ENCODE peak calls at places on chromosome 7, in eight cellular contexts. P, V, A, B, E, T, W and H are unnamed samples.

GRCh38 chr7:126803060-126803665 is 449.6 kb downstream of the GRM8 start:
- DNase-seq in E (no peak), B (no peak), V (peak; percentile 6), T (peak; percentile 38), W (peak; percentile 83), A (no peak), P (no peak), H (peak; percentile 45)

GRCh38 chr7:107014381-107015023 is 30.0 kb upstream of the PRKAR2B start:
- DNase-seq in A (no peak), T (no peak), B (no peak), E (no peak), V (no peak), P (no peak), W (no peak), H (no peak)

GRCh38 chr7:103914147-103914899 is 75.1 kb downstream of the RELN start:
- DNase-seq in V (no peak), W (peak; percentile 14), B (no peak), P (no peak), E (no peak), T (no peak), A (no peak), H (no peak)

GRCh38 chr7:55360486-55360885 is 4.7 kb upstream of the LANCL2 start:
- DNase-seq in E (no peak), V (no peak), A (no peak), T (no peak), W (peak; percentile 18), B (no peak), P (no peak), H (no peak)

GRCh38 chr7:102418603-102419002 is 14.8 kb upstream of the ORAI2 start:
- DNase-seq in A (no peak), T (no peak), V (no peak), E (no peak), P (no peak), B (no peak), W (no peak), H (no peak)

GRCh38 chr7:42138691-42139090 is 98.3 kb downstream of the GLI3 start:
- DNase-seq in T (no peak), A (no peak), E (no peak), P (no peak), W (no peak), V (no peak), B (no peak), H (no peak)

GRCh38 chr7:139758388-139758787 is 19.4 kb downstream of the HIPK2 start:
- DNase-seq in B (no peak), A (no peak), P (no peak), T (no peak), V (no peak), W (no peak), E (no peak), H (no peak)

GRCh38 chr7:135193615-135194081 is 17.7 kb downstream of the WDR91 start:
- DNase-seq in P (no peak), E (peak; percentile 82), A (no peak), B (no peak), W (peak; percentile 54), V (peak; percentile 25), T (no peak), H (no peak)

GRCh38 chr7:101630591-101630990 is 1.5 kb upstream of the MYL10 start:
- DNase-seq in E (no peak), A (no peak), V (peak; percentile 53), W (no peak), T (no peak), B (no peak), P (no peak), H (no peak)

GRCh38 chr7:80047856-80048459 is 86.7 kb upstream of the GNAI1 start:
- DNase-seq in A (no peak), B (no peak), V (peak; percentile 3), T (no peak), P (no peak), E (no peak), W (no peak), H (no peak)

GRCh38 chr7:77269360-77270075 is 69.9 kb upstream of the FGL2 start:
- DNase-seq in P (no peak), T (no peak), E (no peak), W (no peak), A (no peak), V (no peak), B (no peak), H (no peak)

GRCh38 chr7:83648464-83649241 is at the start of gene SEMA3E:
- DNase-seq in A (no peak), B (no peak), T (peak; percentile 36), P (no peak), W (peak; percentile 30), E (no peak), V (no peak), H (peak; percentile 33)

GRCh38 chr7:21544303-21544656 is 1.4 kb downstream of the DNAH11 start:
- DNase-seq in W (no peak), E (no peak), B (no peak), T (no peak), P (no peak), V (no peak), A (no peak), H (no peak)

GRCh38 chr7:138727336-138728099 is 26.4 kb upstream of the SVOPL start:
- DNase-seq in P (no peak), W (no peak), V (no peak), E (no peak), A (no peak), B (no peak), T (no peak), H (no peak)

GRCh38 chr7:129531721-129532120 is 29.4 kb downstream of the SMKR1 start:
- DNase-seq in W (no peak), T (no peak), E (no peak), B (no peak), A (no peak), P (no peak), V (no peak), H (no peak)

GRCh38 chr7:27064169-27064568 is 31.6 kb downstream of the HOXA1 start:
- DNase-seq in E (no peak), A (no peak), P (no peak), T (no peak), B (no peak), W (no peak), V (no peak), H (no peak)

GRCh38 chr7:126394406-126394805 is 858.3 kb downstream of the GRM8 start:
- DNase-seq in B (no peak), P (no peak), T (no peak), E (no peak), A (no peak), V (no peak), W (peak; percentile 1), H (no peak)

GRCh38 chr7:41152179-41152678 is 550.7 kb downstream of the INHBA start:
- DNase-seq in E (no peak), A (no peak), B (no peak), P (no peak), T (no peak), V (no peak), W (no peak), H (no peak)

GRCh38 chr7:1340640-1341360 is 108.1 kb downstream of the UNCX start:
- DNase-seq in T (no peak), P (no peak), B (no peak), V (no peak), A (no peak), W (no peak), E (no peak), H (no peak)

GRCh38 chr7:39153647-39154046 is 175.9 kb downstream of the POU6F2 start:
- DNase-seq in P (no peak), T (no peak), E (no peak), B (no peak), V (no peak), A (no peak), W (no peak), H (no peak)

GRCh38 chr7:94087664-94088352 is 83.7 kb upstream of the BET1 start:
- DNase-seq in P (peak; percentile 6), W (peak; percentile 74), V (peak; percentile 14), E (peak; percentile 26), B (peak; percentile 10), T (peak; percentile 39), A (no peak), H (peak; percentile 43)

GRCh38 chr7:135372222-135372621 is 137.7 kb downstream of the CNOT4 start:
- DNase-seq in B (no peak), A (no peak), W (no peak), V (no peak), E (no peak), P (no peak), T (no peak), H (no peak)

GRCh38 chr7:47539398-47540052 is 42.4 kb downstream of the TNS3 start:
- DNase-seq in A (no peak), B (no peak), T (no peak), W (peak; percentile 72), V (no peak), E (no peak), P (no peak), H (no peak)

GRCh38 chr7:158258411-158259130 is 329.1 kb downstream of the PTPRN2 start:
- DNase-seq in W (no peak), A (no peak), P (no peak), T (peak; percentile 5), B (no peak), E (no peak), V (no peak), H (no peak)